ENCODE peak calls at places on chromosomes 6 and 20, in nine cellular contexts. One of them, this sample, is unnamed.

GRCh38 chr20:38853759-38854158 is 48.3 kb downstream of the PPP1R16B start:
- DNase-seq in left lung: no peak
- DNase-seq in HuH-7: no peak
- DNase-seq in adrenal gland: no peak
- DNase-seq in HS-5: no peak
- DNase-seq in SK-N-DZ: no peak
- DNase-seq in left cardiac atrium: no peak
- DNase-seq in H9: no peak
- DNase-seq in putamen: no peak
- DNase-seq in this sample: no peak

GRCh38 chr6:41677430-41678045 is 39.3 kb downstream of the MDFI start:
- DNase-seq in left lung: peak
- DNase-seq in HuH-7: no peak
- DNase-seq in adrenal gland: no peak
- DNase-seq in HS-5: no peak
- DNase-seq in SK-N-DZ: no peak
- DNase-seq in left cardiac atrium: peak
- DNase-seq in H9: no peak
- DNase-seq in putamen: no peak
- DNase-seq in this sample: no peak

GRCh38 chr20:54134445-54135220 is 39.2 kb downstream of the CYP24A1 start:
- DNase-seq in left lung: no peak
- DNase-seq in HuH-7: no peak
- DNase-seq in adrenal gland: no peak
- DNase-seq in HS-5: peak
- DNase-seq in SK-N-DZ: no peak
- DNase-seq in left cardiac atrium: no peak
- DNase-seq in H9: no peak
- DNase-seq in putamen: no peak
- DNase-seq in this sample: peak

GRCh38 chr20:62952373-62953166 is at the start of gene SLC17A9:
- DNase-seq in left lung: peak
- DNase-seq in HuH-7: peak
- DNase-seq in adrenal gland: no peak
- DNase-seq in HS-5: no peak
- DNase-seq in SK-N-DZ: no peak
- DNase-seq in left cardiac atrium: peak
- DNase-seq in H9: peak
- DNase-seq in putamen: no peak
- DNase-seq in this sample: peak

GRCh38 chr20:60219984-60220540 is 261.8 kb downstream of the CDH26 start:
- DNase-seq in left lung: no peak
- DNase-seq in HuH-7: no peak
- DNase-seq in adrenal gland: no peak
- DNase-seq in HS-5: no peak
- DNase-seq in SK-N-DZ: no peak
- DNase-seq in left cardiac atrium: no peak
- DNase-seq in H9: no peak
- DNase-seq in putamen: no peak
- DNase-seq in this sample: no peak

GRCh38 chr6:127092486-127092885 is 26.0 kb upstream of the RSPO3 start:
- DNase-seq in left lung: no peak
- DNase-seq in HuH-7: no peak
- DNase-seq in adrenal gland: no peak
- DNase-seq in HS-5: no peak
- DNase-seq in SK-N-DZ: no peak
- DNase-seq in left cardiac atrium: no peak
- DNase-seq in H9: no peak
- DNase-seq in putamen: no peak
- DNase-seq in this sample: no peak

GRCh38 chr20:32463642-32464400 is 105.7 kb downstream of the ASXL1 start:
- DNase-seq in left lung: no peak
- DNase-seq in HuH-7: no peak
- DNase-seq in adrenal gland: no peak
- DNase-seq in HS-5: no peak
- DNase-seq in SK-N-DZ: no peak
- DNase-seq in left cardiac atrium: no peak
- DNase-seq in H9: no peak
- DNase-seq in putamen: peak
- DNase-seq in this sample: no peak

GRCh38 chr6:20212392-20213111 is at the start of gene MBOAT1:
- DNase-seq in left lung: peak
- DNase-seq in HuH-7: peak
- DNase-seq in adrenal gland: peak
- DNase-seq in HS-5: peak
- DNase-seq in SK-N-DZ: peak
- DNase-seq in left cardiac atrium: peak
- DNase-seq in H9: peak
- DNase-seq in putamen: peak
- DNase-seq in this sample: peak

GRCh38 chr6:30184417-30185031 is 21.2 kb downstream of the TRIM15 start:
- DNase-seq in left lung: no peak
- DNase-seq in HuH-7: no peak
- DNase-seq in adrenal gland: no peak
- DNase-seq in HS-5: no peak
- DNase-seq in SK-N-DZ: no peak
- DNase-seq in left cardiac atrium: no peak
- DNase-seq in H9: no peak
- DNase-seq in putamen: no peak
- DNase-seq in this sample: no peak

This sample was measured in HepG2.